ENCODE peak calls at places on chromosomes 6 and 20, in ten cellular contexts. P is A549, W is transverse colon, A is stomach, K is esophagus muscularis mucosa, N is K562, L is ovary, S is H1, U is HepG2, D is tibial nerve. V is an unnamed sample.

GRCh38 chr20:40970218-40970617 is 58.4 kb upstream of the TOP1 start:
- DNase-seq in U (no peak), W (no peak), K (peak; percentile 89), D (no peak), S (no peak), L (no peak), P (no peak), A (peak; percentile 17), N (no peak), V (peak; percentile 54)

GRCh38 chr20:5895626-5896025 is 54.7 kb downstream of the TRMT6 start:
- DNase-seq in S (no peak), D (no peak), A (no peak), N (no peak), P (no peak), U (no peak), L (no peak), W (no peak), K (no peak), V (no peak)

GRCh38 chr6:166625356-166625755 is 1.7 kb downstream of the RPS6KA2 start:
- DNase-seq in D (no peak), A (no peak), P (no peak), S (no peak), K (no peak), N (no peak), W (no peak), U (no peak), L (peak; percentile 30), V (no peak)

GRCh38 chr20:49325981-49326380 is 48.1 kb upstream of the ZNFX1 start:
- DNase-seq in D (no peak), N (no peak), P (no peak), L (no peak), S (no peak), A (no peak), K (no peak), W (no peak), U (no peak), V (no peak)

GRCh38 chr6:17292600-17293133 is 11.5 kb downstream of the RBM24 start:
- DNase-seq in N (no peak), S (no peak), P (no peak), A (no peak), W (no peak), K (no peak), U (no peak), D (no peak), L (no peak), V (no peak)

GRCh38 chr6:170147832-170148708 is 142.8 kb downstream of the DLL1 start:
- DNase-seq in K (no peak), S (no peak), W (peak; percentile 28), U (no peak), D (no peak), A (no peak), L (no peak), N (no peak), P (no peak), V (peak; percentile 56)

GRCh38 chr6:109204511-109204910 is 109.2 kb downstream of the CEP57L1 start:
- DNase-seq in K (no peak), A (no peak), S (no peak), W (no peak), P (no peak), U (no peak), N (no peak), D (no peak), L (no peak), V (no peak)

GRCh38 chr6:104943781-104944180 is 13.1 kb upstream of the LIN28B start:
- DNase-seq in D (no peak), L (no peak), U (no peak), W (no peak), P (no peak), N (peak; percentile 69), K (no peak), S (no peak), A (no peak), V (no peak)

GRCh38 chr6:18110160-18110559 is 12.3 kb downstream of the NHLRC1 start:
- DNase-seq in N (no peak), D (no peak), P (no peak), S (no peak), U (no peak), K (no peak), A (no peak), L (no peak), W (no peak), V (no peak)

GRCh38 chr6:12760911-12761310 is 44.3 kb downstream of the PHACTR1 start:
- DNase-seq in N (no peak), W (no peak), K (no peak), P (no peak), S (no peak), D (no peak), U (no peak), L (no peak), A (no peak), V (no peak)

GRCh38 chr20:50415516-50416268 is 94.5 kb upstream of the PTPN1 start:
- DNase-seq in N (no peak), A (peak; percentile 100), D (peak; percentile 100), K (peak; percentile 99), L (peak; percentile 99), P (peak; percentile 39), W (peak; percentile 98), S (no peak), U (peak; percentile 86), V (peak; percentile 100)

GRCh38 chr6:138485005-138485545 is 14.2 kb downstream of the NHSL1 start:
- DNase-seq in U (no peak), P (no peak), L (no peak), S (no peak), D (no peak), K (no peak), W (no peak), A (no peak), N (no peak), V (no peak)

GRCh38 chr20:1474817-1475603 is 8.4 kb upstream of the NSFL1C start:
- DNase-seq in P (no peak), L (no peak), D (no peak), W (no peak), K (no peak), S (no peak), A (no peak), U (no peak), N (no peak), V (no peak)

GRCh38 chr6:157946865-157947532 is 34.7 kb upstream of the SYNJ2 start:
- DNase-seq in L (no peak), N (peak; percentile 59), W (no peak), S (no peak), A (no peak), P (no peak), K (peak; percentile 89), U (peak; percentile 41), D (no peak), V (no peak)

GRCh38 chr6:509676-510075 is 118.1 kb downstream of the IRF4 start:
- DNase-seq in N (no peak), K (no peak), A (no peak), U (no peak), L (no peak), S (no peak), W (no peak), D (no peak), P (no peak), V (no peak)

GRCh38 chr20:11585752-11586352 is 331.8 kb upstream of the BTBD3 start:
- DNase-seq in U (peak; percentile 16), D (no peak), S (no peak), W (no peak), K (no peak), P (no peak), A (no peak), L (no peak), N (no peak), V (no peak)

GRCh38 chr6:14423330-14423729 is 305.8 kb downstream of the CD83 start:
- DNase-seq in P (no peak), S (no peak), A (no peak), N (no peak), D (no peak), L (no peak), U (no peak), K (no peak), W (no peak), V (no peak)

GRCh38 chr6:112338310-112338709 is 8.8 kb upstream of the RFPL4B start:
- DNase-seq in P (no peak), A (no peak), L (no peak), U (no peak), S (no peak), D (no peak), N (no peak), W (no peak), K (no peak), V (no peak)
- TF ChIP-seq POLR2A in P (no peak), A (no peak), L (no peak), U (no peak), S (no peak), D (no peak), N (no peak), W (no peak), K (no peak), V (no peak)

GRCh38 chr6:25263602-25264001 is 15.6 kb upstream of the CARMIL1 start:
- DNase-seq in W (no peak), L (no peak), P (no peak), S (no peak), D (no peak), K (no peak), N (no peak), U (no peak), A (no peak), V (no peak)
- TF ChIP-seq EP300 in W (no peak), L (no peak), P (no peak), S (no peak), D (no peak), K (no peak), N (no peak), U (no peak), A (no peak), V (no peak)

GRCh38 chr6:34065470-34066283 is 80.2 kb downstream of the GRM4 start:
- DNase-seq in L (no peak), S (no peak), U (no peak), W (no peak), P (no peak), K (no peak), N (no peak), A (no peak), D (no peak), V (no peak)

GRCh38 chr6:34062815-34063214 is 83.1 kb downstream of the GRM4 start:
- DNase-seq in U (no peak), W (no peak), P (no peak), L (no peak), A (no peak), S (no peak), N (no peak), D (no peak), K (no peak), V (no peak)

GRCh38 chr6:34062156-34062555 is 83.7 kb downstream of the GRM4 start:
- DNase-seq in U (no peak), P (no peak), N (no peak), L (no peak), S (no peak), K (no peak), A (no peak), W (no peak), D (no peak), V (no peak)

GRCh38 chr6:34064675-34065074 is 81.2 kb downstream of the GRM4 start:
- DNase-seq in K (no peak), P (no peak), S (no peak), D (no peak), W (no peak), N (no peak), U (no peak), A (no peak), L (no peak), V (no peak)

GRCh38 chr6:34063641-34064040 is 82.2 kb downstream of the GRM4 start:
- DNase-seq in K (no peak), W (no peak), L (no peak), S (no peak), A (no peak), N (no peak), D (no peak), P (no peak), U (no peak), V (no peak)
- TF ChIP-seq POLR2A in K (no peak), W (no peak), L (no peak), S (no peak), A (no peak), N (no peak), D (no peak), P (no peak), U (no peak), V (no peak)

GRCh38 chr20:33766686-33767085 is 34.9 kb downstream of the ZNF341 start:
- DNase-seq in N (no peak), K (no peak), U (no peak), S (no peak), P (no peak), L (no peak), W (no peak), A (no peak), D (no peak), V (no peak)
- TF ChIP-seq EP300 in N (no peak), K (no peak), U (no peak), S (no peak), P (no peak), L (no peak), W (no peak), A (no peak), D (no peak), V (no peak)

V was measured in sigmoid colon.